ENCODE peak calls at places on chromosomes 2 and 18, in five cellular contexts. One of them, this sample, is unnamed.
A peak's percentile ranks its signal among the peaks of the same experiment; 100 is the strongest.

GRCh38 chr2:238066218-238066617 is 5.4 kb downstream of the SCLY start:
- DNase-seq in neuronal stem cell: no peak
- DNase-seq in mesendoderm: no peak
- DNase-seq in mesenchymal stem cell: no peak
- DNase-seq in IMR-90: no peak
- DNase-seq in this sample: no peak

GRCh38 chr2:227351639-227352038 is 26.6 kb downstream of the MFF start:
- DNase-seq in mesendoderm: peak; percentile 31
- DNase-seq in neuronal stem cell: no peak
- DNase-seq in mesenchymal stem cell: no peak
- DNase-seq in IMR-90: no peak
- DNase-seq in this sample: no peak

GRCh38 chr18:12076424-12077140 is 17.1 kb upstream of the ANKRD62 start:
- DNase-seq in mesendoderm: peak; percentile 30
- DNase-seq in neuronal stem cell: no peak
- DNase-seq in IMR-90: peak; percentile 7
- DNase-seq in mesenchymal stem cell: peak; percentile 43
- DNase-seq in this sample: no peak

GRCh38 chr18:44830551-44830950 is 149.9 kb downstream of the SETBP1 start:
- DNase-seq in neuronal stem cell: no peak
- DNase-seq in mesendoderm: no peak
- DNase-seq in mesenchymal stem cell: peak; percentile 34
- DNase-seq in IMR-90: peak; percentile 3
- DNase-seq in this sample: no peak

GRCh38 chr2:219998099-219998498 is 370.7 kb downstream of the SLC4A3 start:
- DNase-seq in mesendoderm: peak; percentile 62
- DNase-seq in mesenchymal stem cell: no peak
- DNase-seq in IMR-90: no peak
- DNase-seq in neuronal stem cell: no peak
- DNase-seq in this sample: peak; percentile 52

GRCh38 chr2:167764772-167765341 is 482.5 kb downstream of the STK39 start:
- DNase-seq in mesenchymal stem cell: no peak
- DNase-seq in IMR-90: no peak
- DNase-seq in neuronal stem cell: no peak
- DNase-seq in mesendoderm: no peak
- DNase-seq in this sample: no peak

GRCh38 chr2:85547089-85547858 is 8.3 kb downstream of the MAT2A start:
- DNase-seq in neuronal stem cell: no peak
- DNase-seq in IMR-90: no peak
- DNase-seq in mesenchymal stem cell: no peak
- DNase-seq in mesendoderm: no peak
- DNase-seq in this sample: no peak

GRCh38 chr2:236922061-236922460 is 163.6 kb upstream of the COPS8 start:
- DNase-seq in IMR-90: no peak
- DNase-seq in mesendoderm: no peak
- DNase-seq in neuronal stem cell: no peak
- DNase-seq in mesenchymal stem cell: no peak
- DNase-seq in this sample: no peak

GRCh38 chr2:157319795-157320194 is 5.8 kb downstream of the ERMN start:
- DNase-seq in IMR-90: no peak
- DNase-seq in neuronal stem cell: no peak
- DNase-seq in mesendoderm: no peak
- DNase-seq in mesenchymal stem cell: no peak
- DNase-seq in this sample: no peak

GRCh38 chr18:56445422-56445821 is 193.0 kb downstream of the TXNL1 start:
- DNase-seq in IMR-90: no peak
- DNase-seq in mesendoderm: no peak
- DNase-seq in mesenchymal stem cell: no peak
- DNase-seq in neuronal stem cell: no peak
- DNase-seq in this sample: no peak

GRCh38 chr2:227503433-227504406 is 31.8 kb downstream of the AGFG1 start:
- DNase-seq in neuronal stem cell: no peak
- DNase-seq in IMR-90: peak; percentile 57
- DNase-seq in mesenchymal stem cell: peak; percentile 43
- DNase-seq in mesendoderm: peak; percentile 37
- DNase-seq in this sample: no peak

GRCh38 chr18:2846241-2846637 is 567 bp upstream of the EMILIN2 start:
- DNase-seq in mesendoderm: peak; percentile 90
- DNase-seq in neuronal stem cell: peak; percentile 15
- DNase-seq in IMR-90: peak; percentile 16
- DNase-seq in mesenchymal stem cell: peak; percentile 37
- DNase-seq in this sample: no peak

GRCh38 chr2:119149611-119150010 is 8.9 kb downstream of the C1QL2 start:
- DNase-seq in neuronal stem cell: no peak
- DNase-seq in IMR-90: no peak
- DNase-seq in mesenchymal stem cell: no peak
- DNase-seq in mesendoderm: no peak
- DNase-seq in this sample: no peak
- H3K23ac ChIP-seq in neuronal stem cell: no peak overlapping the region
- H3K23ac ChIP-seq in IMR-90: no peak overlapping the region
- H3K23ac ChIP-seq in mesenchymal stem cell: no peak overlapping the region
- H3K23ac ChIP-seq in mesendoderm: no peak overlapping the region
- H3K23ac ChIP-seq in this sample: no peak overlapping the region

GRCh38 chr2:62814132-62814531 is 108.6 kb downstream of the EHBP1 start:
- DNase-seq in mesendoderm: no peak
- DNase-seq in mesenchymal stem cell: peak; percentile 78
- DNase-seq in neuronal stem cell: no peak
- DNase-seq in IMR-90: peak; percentile 76
- DNase-seq in this sample: no peak

GRCh38 chr2:62808554-62808953 is 103.0 kb downstream of the EHBP1 start:
- DNase-seq in mesenchymal stem cell: no peak
- DNase-seq in IMR-90: no peak
- DNase-seq in mesendoderm: no peak
- DNase-seq in neuronal stem cell: no peak
- DNase-seq in this sample: no peak

GRCh38 chr2:62811086-62811485 is 105.6 kb downstream of the EHBP1 start:
- DNase-seq in IMR-90: no peak
- DNase-seq in mesendoderm: no peak
- DNase-seq in mesenchymal stem cell: no peak
- DNase-seq in neuronal stem cell: no peak
- DNase-seq in this sample: no peak

GRCh38 chr2:62812921-62813825 is 107.7 kb downstream of the EHBP1 start:
- DNase-seq in mesendoderm: no peak
- DNase-seq in neuronal stem cell: no peak
- DNase-seq in mesenchymal stem cell: no peak
- DNase-seq in IMR-90: no peak
- DNase-seq in this sample: no peak

GRCh38 chr2:62811972-62812371 is 106.5 kb downstream of the EHBP1 start:
- DNase-seq in neuronal stem cell: no peak
- DNase-seq in mesenchymal stem cell: no peak
- DNase-seq in mesendoderm: no peak
- DNase-seq in IMR-90: no peak
- DNase-seq in this sample: no peak
- H3K9ac ChIP-seq in neuronal stem cell: no peak overlapping the region
- H3K9ac ChIP-seq in mesenchymal stem cell: no peak overlapping the region
- H3K9ac ChIP-seq in mesendoderm: no peak overlapping the region
- H3K9ac ChIP-seq in IMR-90: no peak overlapping the region
- H3K9ac ChIP-seq in this sample: no peak overlapping the region

GRCh38 chr18:54204883-54205282 is 19.6 kb downstream of the MBD2 start:
- DNase-seq in neuronal stem cell: no peak
- DNase-seq in IMR-90: no peak
- DNase-seq in mesenchymal stem cell: no peak
- DNase-seq in mesendoderm: no peak
- DNase-seq in this sample: no peak
- H3K27ac ChIP-seq in neuronal stem cell: no peak overlapping the region
- H3K27ac ChIP-seq in IMR-90: no peak overlapping the region
- H3K27ac ChIP-seq in mesenchymal stem cell: no peak overlapping the region
- H3K27ac ChIP-seq in mesendoderm: no peak overlapping the region
- H3K27ac ChIP-seq in this sample: no peak overlapping the region

GRCh38 chr2:215952860-215953637 is 60.3 kb downstream of the MREG start:
- DNase-seq in mesenchymal stem cell: no peak
- DNase-seq in neuronal stem cell: no peak
- DNase-seq in mesendoderm: no peak
- DNase-seq in IMR-90: no peak
- DNase-seq in this sample: no peak

GRCh38 chr2:215961981-215962380 is 51.4 kb downstream of the MREG start:
- DNase-seq in neuronal stem cell: no peak
- DNase-seq in IMR-90: no peak
- DNase-seq in mesendoderm: no peak
- DNase-seq in mesenchymal stem cell: no peak
- DNase-seq in this sample: no peak

GRCh38 chr2:215960825-215961224 is 52.5 kb downstream of the MREG start:
- DNase-seq in mesendoderm: no peak
- DNase-seq in mesenchymal stem cell: no peak
- DNase-seq in neuronal stem cell: no peak
- DNase-seq in IMR-90: no peak
- DNase-seq in this sample: no peak

DNA sequence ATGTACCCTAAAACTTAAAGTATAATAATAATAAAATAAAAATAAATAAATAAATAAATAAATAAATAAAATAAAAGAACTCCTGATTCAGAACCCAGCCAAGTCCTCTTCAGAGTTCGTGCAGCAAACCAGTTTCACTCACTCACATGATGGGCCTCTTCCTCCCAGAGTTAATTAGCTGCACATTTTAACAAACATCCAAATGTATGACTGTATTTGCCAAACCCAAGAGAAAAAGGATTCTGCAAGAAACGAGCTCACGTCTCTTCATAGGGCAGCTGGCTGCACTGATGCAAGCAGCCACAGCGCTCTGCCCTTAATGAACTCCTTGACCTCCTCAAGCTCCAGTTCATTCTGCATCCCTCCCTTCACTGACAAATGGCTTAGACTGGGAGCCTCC is 55.1 kb downstream of the MREG start:
- DNase-seq in IMR-90: no peak
- DNase-seq in neuronal stem cell: no peak
- DNase-seq in mesenchymal stem cell: no peak
- DNase-seq in mesendoderm: no peak
- DNase-seq in this sample: no peak
- H3K23ac ChIP-seq in IMR-90: no peak overlapping the region
- H3K23ac ChIP-seq in neuronal stem cell: no peak overlapping the region
- H3K23ac ChIP-seq in mesenchymal stem cell: no peak overlapping the region
- H3K23ac ChIP-seq in mesendoderm: no peak overlapping the region
- H3K23ac ChIP-seq in this sample: no peak overlapping the region

DNA sequence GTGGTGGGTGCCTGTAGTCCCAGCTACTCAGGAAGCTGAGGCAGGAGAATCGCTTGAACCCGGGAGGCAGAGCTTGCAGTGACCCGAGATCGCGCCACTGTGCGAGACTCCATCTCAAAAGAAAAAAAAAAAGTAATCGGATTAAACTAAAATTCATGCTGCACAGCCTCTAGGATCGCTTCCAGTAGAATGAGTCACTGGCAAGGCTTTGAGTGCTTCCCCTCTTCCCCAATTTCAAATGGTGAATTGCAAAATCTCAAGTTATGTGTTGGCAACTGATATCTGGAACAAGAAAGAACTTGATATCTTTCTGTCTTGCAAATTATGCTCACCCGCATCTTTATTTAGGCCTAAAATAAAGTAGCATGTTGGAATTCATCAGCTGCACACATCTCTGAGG is 12.6 kb downstream of the TTC39C start:
- DNase-seq in neuronal stem cell: no peak
- DNase-seq in IMR-90: peak; percentile 93
- DNase-seq in mesenchymal stem cell: peak; percentile 36
- DNase-seq in mesendoderm: no peak
- DNase-seq in this sample: no peak
- H3K9ac ChIP-seq in neuronal stem cell: no peak overlapping the region
- H3K9ac ChIP-seq in IMR-90: no peak overlapping the region
- H3K9ac ChIP-seq in mesenchymal stem cell: peak overlapping the region; percentile 52
- H3K9ac ChIP-seq in mesendoderm: no peak overlapping the region
- H3K9ac ChIP-seq in this sample: no peak overlapping the region

GRCh38 chr2:41711736-41712135 is 336.1 kb upstream of the PKDCC start:
- DNase-seq in mesenchymal stem cell: no peak
- DNase-seq in mesendoderm: no peak
- DNase-seq in IMR-90: no peak
- DNase-seq in neuronal stem cell: no peak
- DNase-seq in this sample: no peak
- H3K27ac ChIP-seq in mesenchymal stem cell: no peak overlapping the region
- H3K27ac ChIP-seq in mesendoderm: no peak overlapping the region
- H3K27ac ChIP-seq in IMR-90: no peak overlapping the region
- H3K27ac ChIP-seq in neuronal stem cell: no peak overlapping the region
- H3K27ac ChIP-seq in this sample: no peak overlapping the region

DNA sequence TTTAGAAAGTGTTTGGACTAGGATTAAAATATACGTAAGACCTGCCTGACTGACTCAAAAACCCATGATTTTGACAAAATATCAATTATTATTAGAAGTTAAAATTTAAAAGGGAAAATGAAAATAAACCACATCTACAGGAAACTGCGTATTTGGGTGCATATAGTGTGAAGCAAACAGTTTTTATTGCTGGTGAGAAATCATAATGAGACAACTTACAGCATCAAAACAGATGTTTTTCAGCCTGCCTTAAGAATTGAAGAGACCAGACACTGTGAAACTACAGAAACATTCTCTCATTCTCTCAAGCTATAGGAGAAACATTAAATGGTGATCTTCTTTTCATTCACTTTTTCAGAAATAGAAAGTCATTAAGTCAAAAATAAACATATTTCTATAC is 62.9 kb downstream of the RAD51AP2 start:
- DNase-seq in mesendoderm: no peak
- DNase-seq in neuronal stem cell: no peak
- DNase-seq in IMR-90: no peak
- DNase-seq in mesenchymal stem cell: no peak
- DNase-seq in this sample: no peak
- H3K23ac ChIP-seq in mesendoderm: no peak overlapping the region
- H3K23ac ChIP-seq in neuronal stem cell: no peak overlapping the region
- H3K23ac ChIP-seq in IMR-90: no peak overlapping the region
- H3K23ac ChIP-seq in mesenchymal stem cell: no peak overlapping the region
- H3K23ac ChIP-seq in this sample: no peak overlapping the region

GRCh38 chr2:213148572-213149331 is 2.7 kb downstream of the IKZF2 start:
- DNase-seq in neuronal stem cell: no peak
- DNase-seq in mesenchymal stem cell: no peak
- DNase-seq in mesendoderm: no peak
- DNase-seq in IMR-90: no peak
- DNase-seq in this sample: no peak
- H3K9ac ChIP-seq in neuronal stem cell: no peak overlapping the region
- H3K9ac ChIP-seq in mesenchymal stem cell: peak overlapping the region; percentile 86
- H3K9ac ChIP-seq in mesendoderm: no peak overlapping the region
- H3K9ac ChIP-seq in IMR-90: no peak overlapping the region
- H3K9ac ChIP-seq in this sample: no peak overlapping the region

DNA sequence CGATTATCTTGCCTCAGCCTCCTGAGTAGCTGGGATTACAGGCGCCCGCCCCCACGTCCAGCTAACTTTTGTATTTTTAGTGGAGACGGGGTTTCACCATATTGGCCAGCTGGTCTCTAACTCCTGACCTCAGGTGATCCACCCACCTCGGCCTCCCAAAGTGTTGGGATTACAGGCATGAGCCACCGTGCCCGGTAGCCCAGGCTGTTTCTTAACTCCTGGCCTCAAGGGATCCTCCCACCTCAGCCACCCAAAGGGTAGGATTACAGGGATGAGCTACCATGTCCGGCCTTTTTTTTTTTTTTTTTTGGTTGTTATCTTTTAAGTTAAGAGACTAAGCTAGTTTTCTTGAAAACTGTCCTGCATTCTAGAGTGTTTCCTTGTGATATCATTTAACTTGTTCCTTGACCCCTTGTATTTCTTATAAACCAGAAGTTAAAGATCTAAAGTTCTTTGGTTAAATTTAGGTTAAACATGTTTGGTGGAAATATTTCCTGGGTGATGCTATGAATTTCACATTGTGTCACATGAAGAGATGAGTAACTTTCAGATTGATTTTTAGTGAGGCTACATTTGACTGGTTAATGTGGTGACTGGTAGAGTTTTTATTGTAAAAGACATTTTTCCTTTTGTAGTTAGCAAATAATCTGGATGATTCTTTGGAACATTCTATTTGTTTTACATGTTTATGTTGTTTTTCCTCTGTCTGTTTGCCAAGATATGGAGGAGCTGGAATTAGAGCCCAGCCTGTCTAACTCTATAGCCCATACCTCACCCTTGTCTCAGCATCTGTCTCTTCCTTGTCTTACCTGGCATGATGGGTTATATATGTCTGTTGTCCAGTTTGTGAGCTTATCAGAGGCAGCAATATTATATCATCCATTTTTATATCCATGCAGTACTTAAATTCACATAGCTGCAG is 5.2 kb downstream of the NCAPH start:
- DNase-seq in IMR-90: peak; percentile 64
- DNase-seq in mesendoderm: no peak
- DNase-seq in mesenchymal stem cell: peak; percentile 42
- DNase-seq in neuronal stem cell: no peak
- DNase-seq in this sample: no peak
- H3K27ac ChIP-seq in IMR-90: peak overlapping the region; percentile 37
- H3K27ac ChIP-seq in mesendoderm: no peak overlapping the region
- H3K27ac ChIP-seq in mesenchymal stem cell: peak overlapping the region; percentile 60
- H3K27ac ChIP-seq in neuronal stem cell: no peak overlapping the region
- H3K27ac ChIP-seq in this sample: no peak overlapping the region